ENCODE peak calls at places on chromosomes 1 and 21, in four cellular contexts. C is GM12878, G is K562, H is HepG2. F is an unnamed sample.

GRCh38 chr1:198890531-198890930 is 251.7 kb downstream of the PTPRC start:
- DNase-seq in C (no peak), G (no peak), H (no peak), F (no peak)

GRCh38 chr1:59104191-59104760 is 192.6 kb upstream of the FGGY start:
- DNase-seq in C (no peak), G (no peak), H (peak), F (no peak)

GRCh38 chr1:155128755-155129473 is 1.2 kb downstream of the EFNA1 start:
- DNase-seq in C (no peak), G (no peak), H (peak), F (no peak)

GRCh38 chr21:44709426-44710293 is 1.7 kb downstream of the TSPEAR start:
- DNase-seq in C (no peak), G (no peak), H (no peak), F (no peak)

GRCh38 chr1:156804572-156805243 is 11.9 kb downstream of the SH2D2A start:
- DNase-seq in C (no peak), G (peak), H (no peak), F (no peak)

GRCh38 chr1:3924871-3925655 is 25.0 kb upstream of the C1orf174 start:
- DNase-seq in C (no peak), G (no peak), H (no peak), F (no peak)

GRCh38 chr1:218739426-218739825 is 394.3 kb downstream of the TGFB2 start:
- DNase-seq in C (no peak), G (no peak), H (no peak), F (no peak)

GRCh38 chr1:106699436-106699835 is 357.0 kb upstream of the PRMT6 start:
- DNase-seq in C (no peak), G (no peak), H (no peak), F (no peak)

GRCh38 chr1:115912116-115912515 is 64.2 kb upstream of the SLC22A15 start:
- DNase-seq in C (no peak), G (no peak), H (peak), F (no peak)

GRCh38 chr1:22444856-22445255 is 6.8 kb upstream of the ZBTB40 start:
- DNase-seq in C (no peak), G (no peak), H (no peak), F (no peak)

GRCh38 chr1:232880354-232880753 is 70.1 kb upstream of the NTPCR start:
- DNase-seq in C (no peak), G (peak), H (peak), F (peak)

GRCh38 chr1:11316701-11317100 is 43.7 kb downstream of the UBIAD1 start:
- DNase-seq in C (no peak), G (no peak), H (no peak), F (no peak)

GRCh38 chr1:40743860-40744259 is 39.7 kb upstream of the KCNQ4 start:
- DNase-seq in C (no peak), G (no peak), H (no peak), F (no peak)

GRCh38 chr1:173479649-173480048 is 2.5 kb downstream of the PRDX6 start:
- DNase-seq in C (no peak), G (peak), H (no peak), F (no peak)

GRCh38 chr1:207028884-207029283 is 3.7 kb downstream of the C1orf116 start:
- DNase-seq in C (no peak), G (no peak), H (no peak), F (no peak)

GRCh38 chr21:44089001-44089911 is 17.9 kb upstream of the PWP2 start:
- DNase-seq in C (no peak), G (no peak), H (no peak), F (no peak)

GRCh38 chr1:25431495-25432363 is 1.0 kb downstream of the MACO1 start:
- DNase-seq in C (no peak), G (no peak), H (no peak), F (no peak)

GRCh38 chr1:15577691-15578090 is 7.2 kb downstream of the AGMAT start:
- DNase-seq in C (no peak), G (no peak), H (no peak), F (no peak)

GRCh38 chr1:197921235-197922069 is 4.3 kb downstream of the LHX9 start:
- DNase-seq in C (no peak), G (no peak), H (no peak), F (no peak)

GRCh38 chr1:6519935-6520621 is 28.6 kb upstream of the PLEKHG5 start:
- DNase-seq in C (no peak), G (peak), H (no peak), F (peak)

GRCh38 chr1:51926171-51926812 is 47.8 kb upstream of the NRDC start:
- DNase-seq in C (no peak), G (peak), H (no peak), F (peak)

GRCh38 chr1:113871597-113872113 is at the start of gene PTPN22:
- DNase-seq in C (peak), G (peak), H (no peak), F (no peak)

GRCh38 chr21:15204140-15204774 is 139.5 kb upstream of the NRIP1 start:
- DNase-seq in C (no peak), G (no peak), H (no peak), F (peak)

GRCh38 chr1:42146127-42146915 is 6.9 kb upstream of the GUCA2B start:
- DNase-seq in C (no peak), G (no peak), H (no peak), F (no peak)

GRCh38 chr21:25283720-25284119 is 323.6 kb downstream of the MRPL39 start:
- DNase-seq in C (no peak), G (no peak), H (peak), F (peak)

GRCh38 chr1:182575540-182576149 is 13.4 kb downstream of the RNASEL start:
- DNase-seq in C (no peak), G (peak), H (peak), F (no peak)

GRCh38 chr1:41627491-41628280 is 143.2 kb upstream of the EDN2 start:
- DNase-seq in C (no peak), G (no peak), H (no peak), F (no peak)

GRCh38 chr1:228226956-228227791 is 19.3 kb downstream of the OBSCN start:
- DNase-seq in C (no peak), G (peak), H (peak), F (no peak)

GRCh38 chr1:214426420-214426812 is 125.0 kb downstream of the PTPN14 start:
- DNase-seq in C (no peak), G (no peak), H (no peak), F (no peak)

GRCh38 chr1:231395996-231396385 is 26.1 kb downstream of the EGLN1 start:
- DNase-seq in C (no peak), G (no peak), H (no peak), F (no peak)

GRCh38 chr1:41533016-41533730 is 48.7 kb upstream of the EDN2 start:
- DNase-seq in C (no peak), G (no peak), H (no peak), F (no peak)

GRCh38 chr1:240701412-240701811 is 89.5 kb upstream of the GREM2 start:
- DNase-seq in C (no peak), G (no peak), H (no peak), F (no peak)
- TF ChIP-seq SP1 in C (no peak), G (no peak), H (no peak), F (no peak)

GRCh38 chr1:245858022-245858421 is 649.1 kb downstream of the SMYD3 start:
- DNase-seq in C (no peak), G (no peak), H (no peak), F (no peak)
- TF ChIP-seq TARDBP in C (no peak), G (no peak), H (no peak), F (no peak)

GRCh38 chr1:75276385-75276784 is 142.2 kb downstream of the LHX8 start:
- DNase-seq in C (no peak), G (no peak), H (no peak), F (no peak)
- TF ChIP-seq SP1 in C (no peak), G (no peak), H (no peak), F (no peak)

GRCh38 chr1:166197141-166197540 is 30.3 kb upstream of the FAM78B start:
- DNase-seq in C (no peak), G (no peak), H (no peak), F (no peak)

GRCh38 chr1:166189126-166189525 is 22.3 kb upstream of the FAM78B start:
- DNase-seq in C (no peak), G (no peak), H (no peak), F (no peak)

GRCh38 chr1:166197597-166197996 is 30.8 kb upstream of the FAM78B start:
- DNase-seq in C (no peak), G (no peak), H (no peak), F (no peak)

DNA sequence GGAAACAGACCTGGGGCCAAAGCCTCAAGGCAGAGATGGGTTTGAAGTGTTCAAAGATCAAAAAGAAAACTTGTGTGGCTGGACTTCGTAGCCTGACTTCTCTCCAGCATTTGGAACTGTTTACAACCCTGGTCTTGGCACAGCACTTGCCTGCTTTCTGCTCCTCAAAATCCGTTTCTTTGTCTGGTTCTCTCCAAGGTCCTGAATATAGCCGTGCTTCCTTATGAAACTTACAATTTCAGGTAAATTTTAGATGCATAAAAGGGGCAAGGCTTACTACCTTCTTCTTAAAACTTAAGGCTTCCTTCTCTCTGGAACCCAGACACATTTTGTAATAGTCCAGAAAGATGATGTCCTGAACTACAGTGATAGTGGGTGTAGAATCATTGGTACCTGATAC is 26.3 kb upstream of the FAM78B start:
- DNase-seq in C (no peak), G (no peak), H (no peak), F (no peak)
- TF ChIP-seq TARDBP in C (no peak), G (no peak), H (no peak), F (no peak)

DNA sequence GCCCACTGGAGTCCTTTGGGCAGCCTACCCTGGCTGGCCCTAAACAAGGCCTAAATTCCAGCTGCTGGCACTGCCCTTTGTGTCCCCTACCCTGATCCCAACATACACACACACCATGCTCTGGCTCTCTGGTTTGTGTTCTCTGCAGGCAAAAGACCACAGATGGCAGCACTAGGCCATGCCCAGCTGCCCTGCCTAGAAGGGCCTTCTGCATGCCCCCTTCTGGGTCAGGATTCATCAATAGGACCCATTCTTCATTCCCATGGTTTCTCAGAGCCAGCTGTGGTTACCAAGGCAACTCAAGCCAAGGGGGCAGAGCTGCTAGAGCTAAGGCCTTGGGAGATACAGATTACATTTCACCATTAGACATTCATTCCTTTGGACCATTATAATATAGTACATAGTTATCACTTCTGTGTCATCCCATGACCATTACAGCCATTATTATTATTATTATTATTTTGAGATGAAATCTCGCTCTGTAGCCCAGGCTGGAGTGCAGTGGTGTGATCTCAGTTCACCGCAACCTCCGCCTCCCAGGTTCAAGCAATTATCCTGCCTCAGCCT is 17.5 kb downstream of the ASAP3 start:
- DNase-seq in C (no peak), G (no peak), H (no peak), F (no peak)
- TF ChIP-seq SP1 in C (no peak), G (no peak), H (no peak), F (no peak)

GRCh38 chr1:202571719-202572339 is 138.4 kb downstream of the SYT2 start:
- DNase-seq in C (no peak), G (peak), H (peak), F (peak)
- TF ChIP-seq TARDBP in C (no peak), G (no peak), H (no peak), F (no peak)